ENCODE peak calls at places on chromosomes 5 and 9, in six cellular contexts. V is mesenchymal stem cell, Z is neuronal stem cell, S is H9, U is trophoblast cell, R is H1. X is an unnamed sample. For H3K9me3, the result is how much of the 10 kb centered on the place peaks cover.

GRCh38 chr5:121031487-121031886 is 567.4 kb downstream of the PRR16 start:
- DNase-seq in V (no peak), Z (no peak), U (no peak), R (no peak), S (no peak), X (no peak)

GRCh38 chr5:54637654-54638053 is 120.1 kb downstream of the SNX18 start:
- DNase-seq in Z (no peak), V (no peak), U (no peak), S (no peak), R (no peak), X (peak)

GRCh38 chr9:18478517-18479361 is 4.8 kb downstream of the ADAMTSL1 start:
- DNase-seq in V (no peak), U (no peak), S (no peak), R (no peak), Z (no peak), X (peak)

GRCh38 chr9:124050955-124051354 is 39.4 kb downstream of the LHX2 start:
- DNase-seq in R (no peak), S (no peak), U (no peak), Z (no peak), V (no peak), X (no peak)

GRCh38 chr9:127014210-127014609 is 99.6 kb downstream of the RALGPS1 start:
- DNase-seq in S (no peak), Z (no peak), V (no peak), U (no peak), R (no peak), X (peak)

GRCh38 chr9:136992819-136993369 is 672 bp downstream of the PAXX start:
- DNase-seq in U (no peak), V (no peak), R (no peak), Z (no peak), S (no peak), X (no peak)

GRCh38 chr5:72608297-72608696 is 101.1 kb upstream of the ZNF366 start:
- DNase-seq in S (no peak), R (no peak), V (no peak), U (no peak), Z (no peak), X (peak)

GRCh38 chr5:66247176-66247960 is 103.3 kb downstream of the SREK1 start:
- DNase-seq in S (no peak), R (no peak), V (peak), U (peak), Z (no peak), X (peak)

GRCh38 chr5:88727705-88728313 is 155.2 kb downstream of the MEF2C start:
- DNase-seq in S (no peak), U (peak), R (no peak), V (peak), Z (no peak), X (peak)

GRCh38 chr5:168681556-168682183 is 102.5 kb upstream of the PANK3 start:
- DNase-seq in V (peak), Z (no peak), R (no peak), U (no peak), S (peak), X (peak)

GRCh38 chr9:89732295-89732951 is 127.6 kb downstream of the GADD45G start:
- DNase-seq in S (no peak), R (no peak), U (no peak), Z (no peak), V (peak), X (no peak)

GRCh38 chr5:107874810-107875209 is 204.1 kb upstream of the EFNA5 start:
- DNase-seq in V (peak), R (no peak), Z (no peak), S (no peak), U (no peak), X (peak)

GRCh38 chr5:96718635-96719077 is 56.5 kb downstream of the CAST start:
- DNase-seq in U (no peak), R (no peak), Z (no peak), S (no peak), V (no peak), X (no peak)

GRCh38 chr9:124257865-124258764 is at the start of gene NEK6:
- DNase-seq in V (peak), Z (no peak), R (no peak), S (no peak), U (peak), X (peak)

GRCh38 chr9:127382541-127382940 is 14.4 kb upstream of the SLC2A8 start:
- DNase-seq in Z (no peak), S (no peak), R (no peak), V (no peak), U (no peak), X (no peak)

DNA sequence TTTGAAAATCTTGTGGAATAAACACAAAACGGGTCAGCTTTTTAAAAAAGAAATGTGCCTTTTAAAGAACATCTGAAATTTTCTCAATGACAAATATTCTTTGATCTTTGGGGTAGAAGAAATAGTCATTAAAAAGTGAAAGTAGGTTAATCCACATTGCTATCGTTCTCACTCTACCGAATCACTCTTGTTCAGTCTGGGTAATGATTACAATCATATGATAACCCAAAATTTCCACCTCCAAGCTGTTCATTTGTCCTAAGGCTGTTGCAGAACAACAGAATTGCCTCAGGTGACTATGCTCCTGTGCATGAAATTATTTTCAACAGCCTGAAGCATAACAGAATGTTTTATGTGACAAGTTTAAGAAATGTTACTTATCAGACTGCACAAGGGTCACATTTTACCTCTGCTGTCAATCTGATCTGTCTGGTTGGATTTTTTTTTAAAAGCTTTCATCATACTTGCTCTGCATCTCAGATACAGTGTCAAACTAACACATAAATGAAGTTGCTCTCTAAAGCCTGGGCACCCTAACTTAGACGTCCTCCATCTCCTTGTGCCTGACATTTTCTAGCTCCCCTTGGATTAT is 227.3 kb downstream of the LURAP1L start:
- DNase-seq in R (no peak), S (no peak), V (no peak), Z (no peak), U (peak), X (no peak)
- H2AFZ ChIP-seq in R (no peak), S (no peak), V (no peak), Z (no peak), U (no peak), X (no peak)

GRCh38 chr9:92763721-92764380 is 782 bp downstream of the BICD2 start:
- DNase-seq in R (no peak), Z (peak), V (peak), U (peak), S (peak), X (no peak)
- H2BK5ac ChIP-seq in R (peak), Z (no peak), V (no peak), U (no peak), S (no peak), X (peak)

GRCh38 chr5:136710834-136711233 is 345.5 kb upstream of the TRPC7 start:
- DNase-seq in Z (no peak), S (no peak), V (no peak), R (no peak), U (no peak), X (no peak)
- H3K9me3 ChIP-seq in Z (under half), S (under half), V (under half), R (under half), U (under half), X (under half)

GRCh38 chr5:1799602-1800469 is at the start of gene MRPL36:
- DNase-seq in U (peak), Z (peak), V (peak), S (peak), R (peak), X (peak)
- H2AFZ ChIP-seq in U (peak), Z (peak), V (peak), S (no peak), R (peak), X (peak)

DNA sequence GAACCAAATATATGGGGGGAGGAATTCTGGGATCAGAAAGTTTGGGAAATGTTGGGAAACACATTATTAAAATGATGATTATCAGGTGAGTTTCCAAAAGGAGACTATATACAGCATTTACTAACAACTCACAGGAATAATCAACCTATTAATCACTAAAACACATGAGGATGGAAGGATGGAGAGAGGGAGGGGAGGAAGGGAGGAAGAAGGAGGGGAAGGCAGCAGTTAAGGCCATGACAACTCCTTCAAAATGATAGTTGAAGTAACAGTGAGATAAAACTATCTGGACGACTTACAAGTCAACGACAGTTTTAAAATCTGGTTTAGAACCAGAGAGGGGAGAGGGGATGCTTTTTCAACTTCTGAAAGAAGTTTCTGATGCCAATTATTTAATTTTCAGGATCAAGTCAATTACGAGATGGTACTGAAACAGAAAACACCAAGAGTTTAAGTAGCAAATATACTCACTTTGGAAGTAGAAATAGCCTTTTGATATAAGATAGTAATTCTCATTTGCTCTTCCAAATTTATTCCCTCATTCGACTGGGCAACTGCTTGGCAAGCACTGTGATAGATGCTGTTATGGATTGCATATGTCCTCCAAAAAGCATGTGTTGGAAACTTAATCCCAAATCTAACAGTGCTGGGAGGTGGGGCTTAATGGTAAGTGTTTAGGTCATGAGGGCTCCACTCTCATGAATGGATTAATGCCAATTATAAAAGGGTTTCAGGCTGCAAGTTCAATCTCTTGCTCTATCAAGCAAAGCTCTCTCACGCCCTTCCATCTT is 30.4 kb downstream of the FBXW11 start:
- DNase-seq in R (no peak), V (no peak), Z (no peak), S (no peak), U (no peak), X (no peak)
- H2BK5ac ChIP-seq in R (peak), V (no peak), Z (no peak), S (no peak), U (no peak), X (no peak)

GRCh38 chr5:152990217-152990616 is 500.3 kb upstream of the GRIA1 start:
- DNase-seq in S (no peak), R (no peak), U (peak), V (no peak), Z (no peak), X (no peak)

GRCh38 chr5:152990771-152991170 is 499.7 kb upstream of the GRIA1 start:
- DNase-seq in V (no peak), U (peak), S (no peak), R (no peak), Z (no peak), X (no peak)

GRCh38 chr5:152987156-152987555 is 503.3 kb upstream of the GRIA1 start:
- DNase-seq in U (no peak), V (no peak), Z (no peak), R (no peak), S (no peak), X (no peak)
- H3K9me3 ChIP-seq in U (under half), V (under half), Z (under half), R (under half), S (under half), X (under half)

DNA sequence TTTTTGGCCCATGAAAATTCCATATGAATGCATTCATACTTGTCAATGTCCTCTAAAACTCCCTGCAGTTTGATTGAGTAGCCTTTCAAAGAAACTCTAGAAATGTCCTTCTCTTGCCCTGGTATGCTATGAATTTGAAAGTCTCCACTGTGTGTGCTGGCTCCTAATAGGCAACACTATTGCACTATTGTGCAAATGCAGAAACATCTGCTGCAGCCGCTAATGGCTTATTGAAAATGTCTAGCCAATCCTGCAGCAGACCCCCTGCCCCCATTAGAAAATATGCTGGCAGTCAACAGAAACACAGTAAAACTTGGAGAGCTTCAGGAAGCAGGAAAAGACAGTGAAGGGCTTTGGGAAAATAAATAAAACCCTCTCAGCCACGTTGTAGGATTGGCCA is 87.3 kb upstream of the GRAMD2B start:
- DNase-seq in V (peak), R (no peak), S (no peak), U (peak), Z (no peak), X (peak)
- H2AFZ ChIP-seq in V (no peak), R (peak), S (no peak), U (no peak), Z (peak), X (no peak)

DNA sequence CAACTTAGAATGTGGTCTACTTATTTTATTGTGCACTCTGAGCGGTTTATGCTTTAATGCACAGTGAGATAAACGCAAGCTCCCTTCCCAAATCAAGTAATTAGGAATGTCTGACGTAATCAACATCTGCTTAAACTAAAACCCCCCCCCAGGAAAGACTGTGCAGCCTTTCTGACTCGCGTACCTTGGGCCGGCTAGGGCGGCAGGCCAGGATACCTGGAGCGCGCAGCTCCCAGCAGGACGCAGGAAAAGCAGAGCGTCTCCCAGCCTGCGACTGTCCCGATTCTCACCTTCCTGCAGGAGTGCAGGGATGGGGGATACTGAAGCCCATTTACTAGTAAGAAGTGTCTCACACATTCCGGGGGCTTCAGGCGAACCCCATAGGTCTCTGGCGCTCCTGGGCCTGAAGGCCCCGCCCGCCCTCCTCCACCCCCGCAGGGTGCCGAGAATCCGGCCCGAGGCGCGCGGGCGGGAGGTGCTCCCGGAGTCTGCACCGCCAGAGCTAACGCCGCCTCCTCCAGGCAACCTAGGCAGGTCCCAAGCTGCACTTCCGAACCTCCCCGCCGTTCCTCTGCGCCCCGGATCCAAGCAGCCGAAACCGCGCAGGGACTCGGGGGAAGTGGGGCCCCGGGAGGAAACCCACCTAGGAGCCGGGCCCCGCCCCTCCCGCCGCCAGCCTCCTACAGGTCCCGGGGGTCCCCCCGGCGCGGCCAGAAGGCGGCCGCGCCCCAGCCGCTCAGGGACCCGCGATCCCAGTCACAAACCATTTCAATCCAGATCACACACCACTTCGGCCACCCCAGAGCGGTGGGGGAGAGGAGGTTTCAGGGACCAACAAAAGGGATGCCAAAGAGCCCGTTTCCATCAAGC is 1.4 kb downstream of the ROR2 start:
- DNase-seq in R (no peak), V (peak), S (peak), Z (peak), U (peak), X (peak)
- H2BK5ac ChIP-seq in R (no peak), V (no peak), S (no peak), Z (peak), U (no peak), X (no peak)